ENCODE peak calls at places on chromosomes 13 and 19, in six cellular contexts. A is glutamatergic neuron; W is LHCN-M2; E is stimulated activated naive CD8-positive, alpha-beta T cell treated with anti-CD3 and anti-CD28 coated beads, Interleukin-15, Interleukin-2, amounts not matched to agents 100 U/mL and 50 U/mL, for 24 hours; D is midbrain; K is nephron progenitor cell. B is an unnamed sample.

GRCh38 chr19:17473041-17473440 is 2.7 kb downstream of the SLC27A1 start:
- DNase-seq in A (no peak), W (peak; percentile 78), D (no peak), E (no peak), K (no peak), B (no peak)

GRCh38 chr19:16542894-16543498 is 759 bp upstream of the CHERP start:
- DNase-seq in A (no peak), E (peak; percentile 26), W (peak; percentile 8), K (no peak), D (peak; percentile 55), B (no peak)

GRCh38 chr19:44003461-44004134 is 841 bp downstream of the ZNF230 start:
- DNase-seq in A (no peak), D (no peak), E (peak; percentile 16), W (no peak), K (peak; percentile 4), B (no peak)

GRCh38 chr19:44592451-44592890 is 20.9 kb upstream of the IGSF23 start:
- DNase-seq in K (no peak), D (no peak), W (no peak), A (no peak), E (no peak), B (no peak)

GRCh38 chr19:28444371-28444770 is 768.6 kb downstream of the UQCRFS1 start:
- DNase-seq in E (no peak), K (no peak), A (no peak), W (no peak), D (no peak), B (no peak)

GRCh38 chr19:10333758-10334339 is 520 bp upstream of the RAVER1 start:
- DNase-seq in A (no peak), K (peak; percentile 29), D (no peak), E (no peak), W (no peak), B (peak; percentile 18)

GRCh38 chr19:52237771-52238400 is 31.5 kb upstream of the ZNF766 start:
- DNase-seq in D (peak; percentile 65), A (peak; percentile 66), W (peak; percentile 58), K (peak; percentile 59), E (peak; percentile 52), B (peak; percentile 50)

GRCh38 chr13:24763596-24764275 is at the start of gene RNF17:
- DNase-seq in E (no peak), A (no peak), W (no peak), K (no peak), D (no peak), B (no peak)

GRCh38 chr19:6875218-6875617 is 12.2 kb upstream of the ADGRE1 start:
- DNase-seq in W (no peak), D (no peak), A (no peak), K (no peak), E (no peak), B (no peak)

GRCh38 chr19:35069706-35070105 is 28.2 kb downstream of the HPN start:
- DNase-seq in E (no peak), W (no peak), D (no peak), K (no peak), A (no peak), B (no peak)

GRCh38 chr13:28100149-28101121 is at the start of gene FLT3:
- DNase-seq in A (peak; percentile 58), W (peak; percentile 9), K (peak; percentile 75), D (no peak), E (peak; percentile 60), B (peak; percentile 38)

GRCh38 chr19:50509366-50509765 is 1.6 kb downstream of the JOSD2 start:
- DNase-seq in A (no peak), E (no peak), D (no peak), K (no peak), W (no peak), B (no peak)

GRCh38 chr13:35472308-35473008 is 4.0 kb downstream of the MAB21L1 start:
- DNase-seq in K (no peak), A (peak; percentile 36), W (no peak), E (no peak), D (no peak), B (no peak)

GRCh38 chr19:2827840-2828489 is 8.3 kb downstream of the ZNF554 start:
- DNase-seq in W (no peak), A (no peak), K (no peak), E (no peak), D (no peak), B (no peak)

GRCh38 chr19:23062921-23063320 is 53.9 kb upstream of the ZNF730 start:
- DNase-seq in K (no peak), A (no peak), D (no peak), W (no peak), E (no peak), B (no peak)

GRCh38 chr13:113122571-113123225 is at the start of gene F10:
- DNase-seq in K (peak; percentile 54), D (no peak), E (no peak), A (peak; percentile 40), W (peak; percentile 34), B (peak; percentile 29)

GRCh38 chr19:6811906-6812305 is 39.4 kb downstream of the VAV1 start:
- DNase-seq in D (no peak), W (peak; percentile 67), K (no peak), E (no peak), A (no peak), B (no peak)

GRCh38 chr13:71304861-71305260 is 562.1 kb downstream of the DACH1 start:
- DNase-seq in K (no peak), A (no peak), D (no peak), E (no peak), W (no peak), B (no peak)

GRCh38 chr19:15321739-15322138 is 10.6 kb downstream of the BRD4 start:
- DNase-seq in E (no peak), D (no peak), W (no peak), A (no peak), K (no peak), B (no peak)

GRCh38 chr13:49791214-49791752 is 1.2 kb downstream of the KPNA3 start:
- DNase-seq in D (peak; percentile 53), E (peak; percentile 9), K (no peak), A (no peak), W (peak; percentile 38), B (no peak)

GRCh38 chr13:75437582-75438318 is 44.2 kb downstream of the TBC1D4 start:
- DNase-seq in D (peak; percentile 21), K (no peak), A (no peak), W (peak; percentile 68), E (no peak), B (no peak)

GRCh38 chr13:110649551-110649950 is 34.2 kb downstream of the NAXD start:
- DNase-seq in A (no peak), K (no peak), E (no peak), D (no peak), W (no peak), B (no peak)

GRCh38 chr19:37941820-37942515 is 35.0 kb downstream of the SIPA1L3 start:
- DNase-seq in D (no peak), W (no peak), A (no peak), K (no peak), E (no peak), B (no peak)

GRCh38 chr13:89468081-89468480 is 1796.9 kb downstream of the SLITRK5 start:
- DNase-seq in D (no peak), W (no peak), K (no peak), A (no peak), E (no peak), B (no peak)

GRCh38 chr19:55283548-55284393 is at the start of gene BRSK1:
- DNase-seq in A (peak; percentile 91), D (peak; percentile 83), K (peak; percentile 79), W (peak; percentile 70), E (peak; percentile 57), B (peak; percentile 65)

GRCh38 chr19:2034729-2035589 is 16.1 kb downstream of the MKNK2 start:
- DNase-seq in A (peak; percentile 43), K (peak; percentile 53), E (peak; percentile 76), D (no peak), W (peak; percentile 26), B (peak; percentile 41)